ENCODE peak calls at places on chromosome 4, in six cellular contexts. K is testis, V is B cell, T is A549, J is heart right ventricle, R is hepatocyte. M is an unnamed sample.
A peak's percentile ranks its signal among the peaks of the same experiment; 100 is the strongest.

GRCh38 chr4:105797225-105797624 is 88.6 kb downstream of the GSTCD start:
- DNase-seq in V (no peak), K (no peak), R (no peak), J (no peak), T (no peak), M (no peak)

GRCh38 chr4:135838889-135839288 is 1637.3 kb upstream of the PABPC4L start:
- DNase-seq in T (peak; percentile 77), V (no peak), K (no peak), R (peak; percentile 61), J (no peak), M (no peak)

GRCh38 chr4:110164251-110164650 is 34.2 kb downstream of the ELOVL6 start:
- DNase-seq in R (no peak), V (no peak), T (no peak), J (no peak), K (no peak), M (no peak)

GRCh38 chr4:46389301-46389761 is 597 bp downstream of the GABRA2 start:
- DNase-seq in K (peak; percentile 34), R (peak; percentile 71), V (no peak), T (no peak), J (no peak), M (no peak)

GRCh38 chr4:150080875-150081274 is 2.6 kb downstream of the DCLK2 start:
- DNase-seq in J (no peak), T (peak; percentile 38), V (no peak), K (no peak), R (no peak), M (no peak)

GRCh38 chr4:83704786-83705185 is 168.9 kb downstream of the GPAT3 start:
- DNase-seq in V (no peak), R (no peak), K (no peak), J (no peak), T (no peak), M (no peak)

GRCh38 chr4:186820371-186820990 is 96.8 kb upstream of the FAT1 start:
- DNase-seq in R (peak; percentile 24), K (peak; percentile 34), T (no peak), J (peak; percentile 22), V (no peak), M (no peak)

GRCh38 chr4:83093060-83093640 is 21.4 kb downstream of the PLAC8 start:
- DNase-seq in R (no peak), T (no peak), K (no peak), J (no peak), V (no peak), M (no peak)

GRCh38 chr4:5554376-5554775 is 154.0 kb downstream of the EVC2 start:
- DNase-seq in R (no peak), J (no peak), V (no peak), K (no peak), T (no peak), M (no peak)
- TF ChIP-seq CTCF in R (no peak), J (no peak), V (no peak), K (no peak), T (no peak), M (no peak)

GRCh38 chr4:29085748-29086147 is 1634.4 kb upstream of the PCDH7 start:
- DNase-seq in V (no peak), R (no peak), J (no peak), T (no peak), K (no peak), M (no peak)

GRCh38 chr4:29082684-29083083 is 1637.5 kb upstream of the PCDH7 start:
- DNase-seq in T (no peak), R (no peak), K (no peak), V (no peak), J (no peak), M (no peak)

GRCh38 chr4:29079260-29079659 is 1640.9 kb upstream of the PCDH7 start:
- DNase-seq in J (no peak), V (no peak), T (no peak), K (no peak), R (no peak), M (no peak)

GRCh38 chr4:29081230-29081955 is 1638.8 kb upstream of the PCDH7 start:
- DNase-seq in V (no peak), J (no peak), T (no peak), K (no peak), R (peak; percentile 6), M (no peak)
- TF ChIP-seq CTCF in V (no peak), J (peak; percentile 22), T (no peak), K (no peak), R (peak; percentile 49), M (peak; percentile 38)

GRCh38 chr4:8015512-8015911 is 75.9 kb upstream of the AFAP1 start:
- DNase-seq in V (no peak), K (peak; percentile 21), J (no peak), T (peak; percentile 16), R (no peak), M (no peak)
- TF ChIP-seq CTCF in V (no peak), K (no peak), J (peak; percentile 17), T (peak; percentile 50), R (peak; percentile 40), M (peak; percentile 23)

GRCh38 chr4:15479089-15479912 is 9.6 kb downstream of the CC2D2A start:
- DNase-seq in T (peak; percentile 84), V (peak; percentile 13), K (peak; percentile 68), J (peak; percentile 43), R (peak; percentile 86), M (no peak)
- TF ChIP-seq CTCF in T (peak; percentile 68), V (no peak), K (peak; percentile 55), J (peak; percentile 66), R (peak; percentile 85), M (peak; percentile 75)

GRCh38 chr4:154908168-154908567 is 127.1 kb downstream of the RBM46 start:
- DNase-seq in T (peak; percentile 1), R (peak; percentile 25), K (no peak), V (no peak), J (no peak), M (no peak)

GRCh38 chr4:154916068-154916467 is 135.0 kb downstream of the RBM46 start:
- DNase-seq in R (no peak), V (no peak), K (no peak), T (no peak), J (no peak), M (no peak)

GRCh38 chr4:154911608-154912098 is 130.6 kb downstream of the RBM46 start:
- DNase-seq in K (no peak), T (no peak), J (no peak), V (no peak), R (no peak), M (no peak)

GRCh38 chr4:154911097-154911496 is 130.0 kb downstream of the RBM46 start:
- DNase-seq in R (peak; percentile 32), K (peak; percentile 29), T (peak; percentile 1), V (no peak), J (no peak), M (no peak)
- TF ChIP-seq CTCF in R (peak; percentile 51), K (no peak), T (no peak), V (no peak), J (no peak), M (no peak)

DNA sequence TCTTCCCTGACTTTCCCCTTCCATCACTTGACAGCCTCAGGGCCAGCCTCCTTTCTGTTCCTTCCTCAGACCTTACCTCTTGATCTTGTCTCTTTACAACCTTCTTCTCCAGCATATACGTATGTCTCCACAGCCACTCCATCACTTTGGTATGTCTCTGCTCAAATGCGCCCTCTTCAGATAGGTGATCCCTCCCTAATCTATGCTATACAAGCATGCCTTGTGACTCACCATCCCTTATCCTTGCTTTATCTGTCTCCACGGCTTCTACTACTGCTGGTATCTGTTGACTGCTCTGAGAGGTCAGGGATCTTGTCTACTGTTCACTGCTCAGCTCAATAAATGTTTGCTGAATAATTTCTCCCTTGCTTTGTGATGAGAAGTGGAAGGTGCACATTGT is 9.0 kb downstream of the ARAP2 start:
- DNase-seq in J (no peak), K (no peak), V (no peak), R (peak; percentile 62), T (peak; percentile 18), M (no peak)
- TF ChIP-seq CTCF in J (no peak), K (no peak), V (no peak), R (no peak), T (no peak), M (no peak)